ENCODE peak calls at places on chromosomes 16 and 17, in ten cellular contexts. Z is HTR-8/SVneo; F is AG04449; P is brain microvascular endothelial cell; X is activated CD4-positive, CD25-positive, alpha-beta regulatory T cell; H is activated CD4-positive, alpha-beta memory T cell treated with anti-CD3 and anti-CD28 coated beads for 36 hours; U is natural killer cell; O is KBM-7; S is NCI-H2029 treated with DMSO at 0.1 percent for 48 hours; Y is NCI-H1105. R is an unnamed sample.

GRCh38 chr17:8204761-8205555 is 5.4 kb downstream of the AURKB start:
- DNase-seq in U (no peak), Z (no peak), H (no peak), F (no peak), S (no peak), P (no peak), Y (no peak), O (no peak), X (no peak), R (no peak)

GRCh38 chr17:40325156-40326013 is 16.4 kb downstream of the RARA start:
- DNase-seq in F (no peak), U (no peak), Z (no peak), O (no peak), P (no peak), H (peak), X (no peak), S (no peak), Y (no peak), R (peak)

GRCh38 chr17:43905985-43906852 is 1.1 kb downstream of the MPP2 start:
- DNase-seq in Z (peak), H (peak), S (no peak), X (no peak), U (peak), F (no peak), O (peak), Y (peak), P (peak), R (no peak)

GRCh38 chr17:3795758-3796102 is 5.3 kb downstream of the ITGAE start:
- DNase-seq in X (no peak), F (no peak), P (no peak), O (no peak), U (no peak), H (no peak), Y (no peak), Z (no peak), S (no peak), R (no peak)

GRCh38 chr17:72970246-72970645 is 122.2 kb downstream of the SLC39A11 start:
- DNase-seq in X (no peak), Z (no peak), H (no peak), S (no peak), U (no peak), O (no peak), F (no peak), Y (no peak), P (no peak), R (no peak)

GRCh38 chr16:48501516-48502377 is 108.2 kb downstream of the N4BP1 start:
- DNase-seq in P (no peak), H (no peak), O (no peak), Y (no peak), S (no peak), U (no peak), X (no peak), Z (no peak), F (no peak), R (no peak)

GRCh38 chr17:7720125-7720524 is 2.6 kb downstream of the DNAH2 start:
- DNase-seq in U (no peak), O (no peak), H (no peak), Z (no peak), P (no peak), Y (no peak), X (no peak), S (no peak), F (no peak), R (no peak)

GRCh38 chr16:50946606-50947005 is 204.5 kb downstream of the SALL1 start:
- DNase-seq in Y (no peak), X (no peak), F (no peak), P (no peak), U (no peak), O (no peak), Z (no peak), H (no peak), S (no peak), R (no peak)

GRCh38 chr16:50281391-50282009 is 15.1 kb downstream of the ADCY7 start:
- DNase-seq in Z (no peak), F (no peak), X (no peak), S (no peak), Y (no peak), O (no peak), H (no peak), P (no peak), U (no peak), R (no peak)

GRCh38 chr16:49821614-49822282 is 34.2 kb downstream of the ZNF423 start:
- DNase-seq in S (no peak), O (no peak), Y (no peak), Z (no peak), U (no peak), F (no peak), H (no peak), X (no peak), P (no peak), R (no peak)

GRCh38 chr17:80891096-80892018 is 100.3 kb upstream of the CHMP6 start:
- DNase-seq in H (peak), O (peak), Z (peak), U (no peak), Y (no peak), S (no peak), X (peak), P (peak), F (peak), R (peak)

GRCh38 chr16:84115919-84116719 is 623 bp downstream of the MBTPS1 start:
- DNase-seq in F (no peak), Z (peak), O (peak), X (peak), U (no peak), Y (no peak), P (peak), H (peak), S (no peak), R (no peak)

GRCh38 chr16:66262253-66263167 is 104.0 kb upstream of the CDH5 start:
- DNase-seq in U (no peak), X (no peak), S (no peak), H (no peak), O (no peak), Y (no peak), P (no peak), F (no peak), Z (no peak), R (no peak)

GRCh38 chr16:51465026-51465425 is 314.0 kb upstream of the SALL1 start:
- DNase-seq in F (peak), O (no peak), Z (no peak), Y (no peak), U (no peak), S (no peak), X (no peak), H (no peak), P (peak), R (peak)

GRCh38 chr17:324151-324571 is 28.4 kb downstream of the RPH3AL start:
- DNase-seq in O (no peak), S (no peak), Y (no peak), P (no peak), X (no peak), F (no peak), H (no peak), U (no peak), Z (no peak), R (no peak)

GRCh38 chr16:22664132-22664531 is 149.8 kb upstream of the HS3ST2 start:
- DNase-seq in F (no peak), H (no peak), Z (no peak), O (no peak), U (no peak), P (no peak), Y (no peak), X (no peak), S (no peak), R (no peak)

GRCh38 chr17:27414686-27415085 is 41.6 kb upstream of the KSR1 start:
- DNase-seq in U (no peak), O (no peak), X (no peak), P (no peak), F (no peak), H (no peak), Y (no peak), Z (no peak), S (no peak), R (no peak)

GRCh38 chr16:4915226-4915761 is 21.7 kb downstream of the PPL start:
- DNase-seq in P (peak), X (no peak), S (no peak), F (peak), H (no peak), Z (peak), O (no peak), Y (no peak), U (no peak), R (peak)

GRCh38 chr17:71184716-71185115 is 936.1 kb upstream of the SOX9 start:
- DNase-seq in P (no peak), X (no peak), F (no peak), Z (no peak), S (no peak), O (no peak), H (no peak), Y (no peak), U (no peak), R (no peak)

GRCh38 chr17:419073-419735 is 66.6 kb upstream of the RPH3AL start:
- DNase-seq in U (no peak), X (no peak), Y (no peak), H (peak), P (no peak), F (no peak), O (no peak), S (no peak), Z (no peak), R (no peak)

GRCh38 chr16:75251280-75252048 is at the start of gene BCAR1:
- DNase-seq in P (peak), S (no peak), U (no peak), Y (peak), X (no peak), O (no peak), H (peak), F (peak), Z (peak), R (no peak)

GRCh38 chr17:58702708-58703107 is 10.3 kb downstream of the RAD51C start:
- DNase-seq in Z (no peak), O (no peak), U (no peak), S (no peak), P (no peak), Y (no peak), H (no peak), X (no peak), F (no peak), R (no peak)

GRCh38 chr17:17439971-17440843 is 36.6 kb upstream of the MED9 start:
- DNase-seq in O (peak), F (no peak), Y (peak), X (peak), Z (peak), P (peak), S (peak), H (peak), U (peak), R (peak)

GRCh38 chr16:4684763-4685162 is 8.6 kb upstream of the NUDT16L1 start:
- DNase-seq in F (no peak), P (no peak), Y (no peak), X (no peak), U (no peak), Z (no peak), O (no peak), H (no peak), S (no peak), R (peak)

GRCh38 chr17:48335858-48336500 is 94.0 kb downstream of the SKAP1 start:
- DNase-seq in P (no peak), U (no peak), Z (peak), H (no peak), S (peak), O (peak), F (no peak), X (no peak), Y (peak), R (peak)

GRCh38 chr17:78082988-78083387 is 45.6 kb downstream of the TMC6 start:
- DNase-seq in S (no peak), Z (no peak), P (no peak), F (no peak), H (no peak), O (no peak), Y (peak), U (no peak), X (no peak), R (no peak)

GRCh38 chr17:58525239-58525638 is 10.8 kb upstream of the MTMR4 start:
- DNase-seq in U (no peak), Z (peak), F (peak), S (no peak), X (no peak), Y (no peak), O (no peak), P (peak), H (no peak), R (no peak)

GRCh38 chr17:17576772-17577234 is 14.7 kb downstream of the PEMT start:
- DNase-seq in F (no peak), H (no peak), P (no peak), Z (no peak), U (no peak), O (no peak), S (no peak), Y (no peak), X (no peak), R (no peak)

GRCh38 chr16:471353-472198 is 46.1 kb downstream of the RAB11FIP3 start:
- DNase-seq in F (peak), X (no peak), H (no peak), O (no peak), Z (no peak), P (no peak), S (no peak), U (no peak), Y (no peak), R (no peak)

GRCh38 chr16:16124974-16125373 is 98.3 kb downstream of the ABCC6 start:
- DNase-seq in O (no peak), S (no peak), Y (no peak), P (no peak), Z (no peak), F (no peak), U (no peak), H (no peak), X (no peak), R (no peak)

GRCh38 chr16:84999200-84999599 is 12.1 kb downstream of the ZDHHC7 start:
- DNase-seq in X (no peak), O (no peak), H (no peak), U (no peak), P (no peak), Z (no peak), Y (no peak), F (no peak), S (no peak), R (no peak)

GRCh38 chr16:880471-881171 is 80.1 kb upstream of the GNG13 start:
- DNase-seq in Z (no peak), F (no peak), Y (no peak), H (no peak), U (no peak), O (no peak), P (no peak), S (no peak), X (no peak), R (no peak)

GRCh38 chr16:81730090-81731051 is 48.7 kb upstream of the PLCG2 start:
- DNase-seq in H (peak), F (peak), X (peak), Y (peak), O (peak), Z (peak), P (peak), S (peak), U (peak), R (no peak)

GRCh38 chr17:75400326-75400939 is 5.0 kb downstream of the GRB2 start:
- DNase-seq in U (no peak), F (no peak), P (no peak), Z (no peak), S (no peak), O (no peak), X (no peak), Y (no peak), H (no peak), R (no peak)

GRCh38 chr16:77812856-77813523 is 24.6 kb downstream of the VAT1L start:
- DNase-seq in O (no peak), P (no peak), X (no peak), Y (no peak), Z (no peak), H (no peak), F (no peak), U (no peak), S (no peak), R (no peak)

GRCh38 chr17:59764292-59764741 is 56.9 kb downstream of the VMP1 start:
- DNase-seq in F (no peak), S (no peak), H (peak), Z (no peak), P (no peak), O (no peak), U (no peak), X (no peak), Y (no peak), R (no peak)

R was measured in MV-4-11.